ENCODE peak calls at places on chromosomes 16 and 17, in six cellular contexts. One of them, this sample, is unnamed.

GRCh38 chr17:39635614-39636176 is 1.2 kb upstream of the STARD3 start:
- DNase-seq in mucosa of descending colon: no peak
- DNase-seq in stomach: no peak
- DNase-seq in OCI-LY7: no peak
- DNase-seq in body of pancreas: no peak
- DNase-seq in AG04450: no peak
- DNase-seq in this sample: no peak

GRCh38 chr16:50245417-50246298 is 20.7 kb upstream of the ADCY7 start:
- DNase-seq in AG04450: no peak
- DNase-seq in stomach: peak
- DNase-seq in OCI-LY7: peak
- DNase-seq in body of pancreas: peak
- DNase-seq in mucosa of descending colon: peak
- DNase-seq in this sample: peak

GRCh38 chr17:38465420-38466345 is 37.4 kb downstream of the ARHGAP23 start:
- DNase-seq in AG04450: no peak
- DNase-seq in body of pancreas: peak
- DNase-seq in stomach: peak
- DNase-seq in mucosa of descending colon: no peak
- DNase-seq in OCI-LY7: no peak
- DNase-seq in this sample: peak

GRCh38 chr16:30004424-30004776 is 6.4 kb downstream of the DOC2A start:
- DNase-seq in OCI-LY7: no peak
- DNase-seq in stomach: peak
- DNase-seq in mucosa of descending colon: no peak
- DNase-seq in AG04450: no peak
- DNase-seq in body of pancreas: no peak
- DNase-seq in this sample: no peak

GRCh38 chr16:15653227-15653626 is 3.2 kb downstream of the NDE1 start:
- DNase-seq in AG04450: peak
- DNase-seq in body of pancreas: no peak
- DNase-seq in mucosa of descending colon: no peak
- DNase-seq in stomach: no peak
- DNase-seq in OCI-LY7: no peak
- DNase-seq in this sample: peak

GRCh38 chr16:57242650-57243049 is 2.4 kb upstream of the ARL2BP start:
- DNase-seq in body of pancreas: no peak
- DNase-seq in mucosa of descending colon: no peak
- DNase-seq in OCI-LY7: no peak
- DNase-seq in AG04450: no peak
- DNase-seq in stomach: no peak
- DNase-seq in this sample: no peak

GRCh38 chr17:39191750-39192510 is 5.5 kb downstream of the CACNB1 start:
- DNase-seq in AG04450: no peak
- DNase-seq in mucosa of descending colon: no peak
- DNase-seq in body of pancreas: no peak
- DNase-seq in stomach: no peak
- DNase-seq in OCI-LY7: no peak
- DNase-seq in this sample: no peak

GRCh38 chr17:1612400-1612799 is 16.2 kb downstream of the SLC43A2 start:
- DNase-seq in body of pancreas: no peak
- DNase-seq in OCI-LY7: no peak
- DNase-seq in stomach: no peak
- DNase-seq in mucosa of descending colon: no peak
- DNase-seq in AG04450: no peak
- DNase-seq in this sample: no peak

GRCh38 chr16:13923703-13924298 is 3.8 kb downstream of the ERCC4 start:
- DNase-seq in OCI-LY7: peak
- DNase-seq in stomach: no peak
- DNase-seq in AG04450: no peak
- DNase-seq in body of pancreas: no peak
- DNase-seq in mucosa of descending colon: no peak
- DNase-seq in this sample: peak

GRCh38 chr17:2954898-2955445 is 108.4 kb downstream of the OR1D5 start:
- DNase-seq in stomach: peak
- DNase-seq in OCI-LY7: peak
- DNase-seq in mucosa of descending colon: no peak
- DNase-seq in body of pancreas: peak
- DNase-seq in AG04450: peak
- DNase-seq in this sample: peak

GRCh38 chr17:27793168-27793905 is 7.0 kb downstream of the NOS2 start:
- DNase-seq in stomach: no peak
- DNase-seq in mucosa of descending colon: no peak
- DNase-seq in OCI-LY7: no peak
- DNase-seq in AG04450: no peak
- DNase-seq in body of pancreas: no peak
- DNase-seq in this sample: no peak

GRCh38 chr17:16446338-16446983 is 31.1 kb downstream of the TRPV2 start:
- DNase-seq in AG04450: no peak
- DNase-seq in body of pancreas: no peak
- DNase-seq in stomach: no peak
- DNase-seq in OCI-LY7: no peak
- DNase-seq in mucosa of descending colon: peak
- DNase-seq in this sample: no peak

DNA sequence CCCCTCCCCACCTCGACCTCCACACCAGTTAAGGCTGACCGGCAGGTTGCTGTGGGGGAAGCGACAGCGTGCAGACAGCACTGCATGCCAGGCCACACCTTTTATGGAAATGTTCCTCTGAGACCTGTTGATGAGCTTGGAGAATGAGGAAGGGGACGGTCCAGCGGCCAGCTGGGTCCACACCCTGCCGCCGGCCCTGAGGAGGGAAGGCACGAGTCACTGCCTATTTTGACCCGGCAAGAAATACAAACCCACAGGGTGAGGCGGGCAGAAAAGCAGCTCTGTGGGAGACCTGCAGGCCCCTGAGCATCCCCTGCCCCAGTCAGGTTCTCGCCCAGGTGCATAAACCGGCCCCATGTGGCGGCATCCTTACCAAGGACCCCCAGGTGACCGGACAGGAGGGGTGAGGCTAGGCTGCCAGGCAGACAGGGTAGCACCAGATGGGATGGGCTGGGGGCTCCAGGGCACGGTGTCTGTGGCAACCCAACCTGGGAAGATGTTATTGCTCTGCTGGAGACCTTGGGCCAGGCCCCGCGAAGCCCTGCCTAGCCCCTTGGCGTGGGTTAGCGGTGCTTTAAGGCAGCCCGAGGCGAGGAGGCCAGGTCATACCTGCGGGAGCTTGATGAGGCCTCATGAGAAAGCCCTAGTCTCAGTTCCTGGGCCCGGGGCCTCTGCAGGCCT is 12.7 kb downstream of the NATD1 start:
- DNase-seq in stomach: no peak
- DNase-seq in body of pancreas: no peak
- DNase-seq in OCI-LY7: no peak
- DNase-seq in AG04450: no peak
- DNase-seq in mucosa of descending colon: no peak
- DNase-seq in this sample: no peak
- H3K4me3 ChIP-seq in stomach: no peak
- H3K4me3 ChIP-seq in body of pancreas: no peak
- H3K4me3 ChIP-seq in OCI-LY7: no peak
- H3K4me3 ChIP-seq in AG04450: no peak
- H3K4me3 ChIP-seq in mucosa of descending colon: no peak
- H3K4me3 ChIP-seq in this sample: no peak

GRCh38 chr17:55742272-55743102 is 8.4 kb upstream of the PCTP start:
- DNase-seq in OCI-LY7: peak
- DNase-seq in stomach: no peak
- DNase-seq in mucosa of descending colon: no peak
- DNase-seq in body of pancreas: no peak
- DNase-seq in AG04450: no peak
- DNase-seq in this sample: no peak
- TF ChIP-seq CTCF in OCI-LY7: peak
- TF ChIP-seq CTCF in stomach: no peak
- TF ChIP-seq CTCF in mucosa of descending colon: no peak
- TF ChIP-seq CTCF in body of pancreas: no peak
- TF ChIP-seq CTCF in AG04450: no peak
- TF ChIP-seq CTCF in this sample: no peak

DNA sequence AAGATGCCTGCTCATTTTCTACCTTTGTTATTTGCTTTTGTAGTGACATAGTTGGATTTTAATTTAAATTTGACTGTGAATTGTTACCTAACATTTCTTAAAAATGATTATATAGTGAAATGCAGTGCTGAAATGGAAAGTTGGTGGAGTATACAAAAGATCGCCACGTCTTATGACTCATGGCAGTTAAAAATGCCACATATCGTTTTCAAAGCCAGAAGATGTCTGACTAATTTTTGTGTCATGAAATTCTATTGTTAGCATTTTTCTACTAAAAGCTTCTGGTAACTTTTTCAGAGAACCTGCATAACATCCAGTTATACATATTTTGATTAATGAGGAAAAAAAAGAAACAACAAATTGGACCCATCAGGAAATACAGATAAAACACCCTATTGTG is 20.6 kb downstream of the MAP2K4 start:
- DNase-seq in body of pancreas: no peak
- DNase-seq in mucosa of descending colon: no peak
- DNase-seq in OCI-LY7: no peak
- DNase-seq in stomach: no peak
- DNase-seq in AG04450: peak
- DNase-seq in this sample: peak
- H3K4me3 ChIP-seq in body of pancreas: no peak
- H3K4me3 ChIP-seq in mucosa of descending colon: no peak
- H3K4me3 ChIP-seq in OCI-LY7: no peak
- H3K4me3 ChIP-seq in stomach: no peak
- H3K4me3 ChIP-seq in AG04450: no peak
- H3K4me3 ChIP-seq in this sample: no peak

GRCh38 chr17:79874329-79874981 is 35.2 kb upstream of the CBX4 start:
- DNase-seq in stomach: no peak
- DNase-seq in mucosa of descending colon: no peak
- DNase-seq in OCI-LY7: peak
- DNase-seq in AG04450: no peak
- DNase-seq in body of pancreas: peak
- DNase-seq in this sample: peak
- TF ChIP-seq CTCF in stomach: peak
- TF ChIP-seq CTCF in mucosa of descending colon: peak
- TF ChIP-seq CTCF in OCI-LY7: peak
- TF ChIP-seq CTCF in AG04450: peak
- TF ChIP-seq CTCF in body of pancreas: peak
- TF ChIP-seq CTCF in this sample: peak

GRCh38 chr16:27803775-27804549 is 254.0 kb downstream of the KATNIP start:
- DNase-seq in body of pancreas: no peak
- DNase-seq in OCI-LY7: no peak
- DNase-seq in stomach: no peak
- DNase-seq in mucosa of descending colon: no peak
- DNase-seq in AG04450: no peak
- DNase-seq in this sample: no peak
- H3K4me3 ChIP-seq in body of pancreas: no peak
- H3K4me3 ChIP-seq in OCI-LY7: no peak
- H3K4me3 ChIP-seq in stomach: no peak
- H3K4me3 ChIP-seq in mucosa of descending colon: no peak
- H3K4me3 ChIP-seq in AG04450: no peak
- H3K4me3 ChIP-seq in this sample: no peak

DNA sequence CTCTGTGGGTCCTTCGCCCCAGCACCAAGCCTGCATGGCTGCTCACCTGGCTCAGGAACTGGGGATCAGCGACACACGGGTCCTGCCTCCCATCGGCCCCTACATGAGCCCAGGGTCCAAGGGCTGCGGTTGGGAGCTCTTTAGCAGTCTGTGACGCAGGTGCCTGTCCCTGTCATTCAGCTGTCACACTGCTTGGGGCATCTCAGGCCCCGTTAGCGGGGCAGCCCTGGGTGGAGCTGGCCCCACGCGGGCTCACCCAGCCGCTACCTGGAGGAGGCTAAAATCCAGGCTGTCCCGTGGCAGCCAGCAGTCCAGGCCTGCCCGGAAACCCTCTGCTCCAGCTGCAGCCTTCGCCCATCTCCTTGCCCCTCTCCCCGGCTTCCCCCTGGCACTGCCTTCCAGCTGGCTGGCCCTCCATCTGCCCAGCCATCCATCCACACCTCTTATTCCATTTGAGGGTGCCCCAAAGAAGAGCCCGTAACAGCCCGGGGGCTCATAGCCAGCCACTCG is 3.3 kb downstream of the GCGR start:
- DNase-seq in stomach: no peak
- DNase-seq in AG04450: no peak
- DNase-seq in mucosa of descending colon: no peak
- DNase-seq in body of pancreas: no peak
- DNase-seq in OCI-LY7: no peak
- DNase-seq in this sample: no peak
- TF ChIP-seq CTCF in stomach: no peak
- TF ChIP-seq CTCF in AG04450: no peak
- TF ChIP-seq CTCF in mucosa of descending colon: no peak
- TF ChIP-seq CTCF in body of pancreas: no peak
- TF ChIP-seq CTCF in OCI-LY7: no peak
- TF ChIP-seq CTCF in this sample: no peak

GRCh38 chr16:80778707-80779106 is 25.7 kb downstream of the CDYL2 start:
- DNase-seq in stomach: no peak
- DNase-seq in body of pancreas: no peak
- DNase-seq in OCI-LY7: no peak
- DNase-seq in mucosa of descending colon: no peak
- DNase-seq in AG04450: no peak
- DNase-seq in this sample: no peak
- H3K4me3 ChIP-seq in stomach: no peak
- H3K4me3 ChIP-seq in body of pancreas: no peak
- H3K4me3 ChIP-seq in OCI-LY7: no peak
- H3K4me3 ChIP-seq in mucosa of descending colon: no peak
- H3K4me3 ChIP-seq in AG04450: no peak
- H3K4me3 ChIP-seq in this sample: no peak

GRCh38 chr16:10751291-10751697 is 7.7 kb downstream of the NUBP1 start:
- DNase-seq in AG04450: no peak
- DNase-seq in body of pancreas: no peak
- DNase-seq in OCI-LY7: no peak
- DNase-seq in mucosa of descending colon: no peak
- DNase-seq in stomach: no peak
- DNase-seq in this sample: no peak
- TF ChIP-seq CTCF in AG04450: no peak
- TF ChIP-seq CTCF in body of pancreas: no peak
- TF ChIP-seq CTCF in OCI-LY7: no peak
- TF ChIP-seq CTCF in mucosa of descending colon: no peak
- TF ChIP-seq CTCF in stomach: no peak
- TF ChIP-seq CTCF in this sample: no peak